ENCODE peak calls at places on chromosomes 1 and 21, in seven cellular contexts. One of them, this sample, is unnamed.

GRCh38 chr1:230169454-230170152 is 102.6 kb downstream of the GALNT2 start:
- DNase-seq in cardiac muscle cell: no peak
- DNase-seq in A549: no peak
- DNase-seq in astrocyte: no peak
- DNase-seq in aorta: no peak
- DNase-seq in body of pancreas: no peak
- DNase-seq in upper lobe of right lung: no peak
- DNase-seq in this sample: no peak

GRCh38 chr1:39391741-39392679 is 99.4 kb upstream of the BMP8A start:
- DNase-seq in A549: peak; percentile 74
- DNase-seq in cardiac muscle cell: peak; percentile 52
- DNase-seq in astrocyte: peak; percentile 91
- DNase-seq in body of pancreas: no peak
- DNase-seq in aorta: no peak
- DNase-seq in upper lobe of right lung: no peak
- DNase-seq in this sample: no peak

GRCh38 chr1:239884776-239885175 is 206.9 kb upstream of the FMN2 start:
- DNase-seq in cardiac muscle cell: no peak
- DNase-seq in upper lobe of right lung: no peak
- DNase-seq in body of pancreas: no peak
- DNase-seq in aorta: no peak
- DNase-seq in A549: no peak
- DNase-seq in astrocyte: peak; percentile 23
- DNase-seq in this sample: no peak

GRCh38 chr1:3342960-3343359 is 111.5 kb upstream of the ARHGEF16 start:
- DNase-seq in upper lobe of right lung: no peak
- DNase-seq in body of pancreas: no peak
- DNase-seq in cardiac muscle cell: no peak
- DNase-seq in aorta: no peak
- DNase-seq in A549: no peak
- DNase-seq in astrocyte: no peak
- DNase-seq in this sample: no peak

GRCh38 chr1:21734526-21734925 is 48.4 kb downstream of the USP48 start:
- DNase-seq in A549: no peak
- DNase-seq in cardiac muscle cell: no peak
- DNase-seq in aorta: no peak
- DNase-seq in astrocyte: no peak
- DNase-seq in body of pancreas: no peak
- DNase-seq in upper lobe of right lung: no peak
- DNase-seq in this sample: no peak

GRCh38 chr21:41302976-41303375 is 13.6 kb upstream of the FAM3B start:
- DNase-seq in upper lobe of right lung: no peak
- DNase-seq in aorta: no peak
- DNase-seq in body of pancreas: no peak
- DNase-seq in cardiac muscle cell: no peak
- DNase-seq in astrocyte: no peak
- DNase-seq in A549: no peak
- DNase-seq in this sample: no peak

GRCh38 chr1:25641931-25642611 is 25.5 kb downstream of the MAN1C1 start:
- DNase-seq in upper lobe of right lung: no peak
- DNase-seq in body of pancreas: no peak
- DNase-seq in aorta: no peak
- DNase-seq in cardiac muscle cell: no peak
- DNase-seq in astrocyte: peak; percentile 47
- DNase-seq in A549: no peak
- DNase-seq in this sample: no peak

GRCh38 chr1:160397651-160398050 is 2.7 kb upstream of the VANGL2 start:
- DNase-seq in astrocyte: no peak
- DNase-seq in A549: no peak
- DNase-seq in upper lobe of right lung: no peak
- DNase-seq in body of pancreas: no peak
- DNase-seq in cardiac muscle cell: no peak
- DNase-seq in aorta: no peak
- DNase-seq in this sample: no peak

GRCh38 chr1:92728687-92729086 is 56.2 kb downstream of the EVI5 start:
- DNase-seq in astrocyte: no peak
- DNase-seq in aorta: no peak
- DNase-seq in cardiac muscle cell: no peak
- DNase-seq in upper lobe of right lung: no peak
- DNase-seq in body of pancreas: no peak
- DNase-seq in A549: no peak
- DNase-seq in this sample: no peak

GRCh38 chr1:157585984-157586383 is 11.9 kb downstream of the FCRL4 start:
- DNase-seq in upper lobe of right lung: no peak
- DNase-seq in A549: no peak
- DNase-seq in cardiac muscle cell: peak; percentile 61
- DNase-seq in body of pancreas: no peak
- DNase-seq in astrocyte: no peak
- DNase-seq in aorta: no peak
- DNase-seq in this sample: no peak

GRCh38 chr1:93807301-93807930 is 71.6 kb downstream of the DNTTIP2 start:
- DNase-seq in astrocyte: peak; percentile 70
- DNase-seq in cardiac muscle cell: no peak
- DNase-seq in aorta: no peak
- DNase-seq in body of pancreas: no peak
- DNase-seq in A549: no peak
- DNase-seq in upper lobe of right lung: no peak
- DNase-seq in this sample: no peak

GRCh38 chr1:200903793-200904192 is 9.1 kb downstream of the INAVA start:
- DNase-seq in aorta: peak; percentile 26
- DNase-seq in cardiac muscle cell: no peak
- DNase-seq in body of pancreas: no peak
- DNase-seq in astrocyte: no peak
- DNase-seq in upper lobe of right lung: no peak
- DNase-seq in A549: no peak
- DNase-seq in this sample: no peak

GRCh38 chr1:221772107-221772506 is 30.2 kb upstream of the DUSP10 start:
- DNase-seq in A549: no peak
- DNase-seq in astrocyte: no peak
- DNase-seq in body of pancreas: no peak
- DNase-seq in aorta: no peak
- DNase-seq in upper lobe of right lung: no peak
- DNase-seq in cardiac muscle cell: no peak
- DNase-seq in this sample: no peak

GRCh38 chr1:155124503-155125463 is 2.9 kb upstream of the EFNA1 start:
- DNase-seq in astrocyte: peak; percentile 13
- DNase-seq in cardiac muscle cell: no peak
- DNase-seq in aorta: no peak
- DNase-seq in A549: no peak
- DNase-seq in body of pancreas: no peak
- DNase-seq in upper lobe of right lung: peak; percentile 70
- DNase-seq in this sample: no peak

GRCh38 chr1:59288046-59288445 is 8.8 kb upstream of the FGGY start:
- DNase-seq in astrocyte: no peak
- DNase-seq in A549: no peak
- DNase-seq in upper lobe of right lung: no peak
- DNase-seq in cardiac muscle cell: no peak
- DNase-seq in aorta: no peak
- DNase-seq in body of pancreas: no peak
- DNase-seq in this sample: no peak

GRCh38 chr21:43944757-43945156 is 67.4 kb upstream of the TRAPPC10 start:
- DNase-seq in upper lobe of right lung: peak; percentile 61
- DNase-seq in cardiac muscle cell: no peak
- DNase-seq in aorta: no peak
- DNase-seq in body of pancreas: no peak
- DNase-seq in astrocyte: no peak
- DNase-seq in A549: no peak
- DNase-seq in this sample: no peak

GRCh38 chr1:107529511-107530149 is 388.8 kb downstream of the NTNG1 start:
- DNase-seq in A549: peak; percentile 28
- DNase-seq in upper lobe of right lung: no peak
- DNase-seq in body of pancreas: no peak
- DNase-seq in aorta: no peak
- DNase-seq in cardiac muscle cell: peak; percentile 59
- DNase-seq in astrocyte: peak; percentile 36
- DNase-seq in this sample: no peak

GRCh38 chr1:107862064-107862463 is 102.9 kb downstream of the VAV3 start:
- DNase-seq in astrocyte: no peak
- DNase-seq in A549: no peak
- DNase-seq in aorta: no peak
- DNase-seq in body of pancreas: no peak
- DNase-seq in cardiac muscle cell: no peak
- DNase-seq in upper lobe of right lung: no peak
- DNase-seq in this sample: no peak

GRCh38 chr1:27574001-27574781 is 29.8 kb downstream of the AHDC1 start:
- DNase-seq in upper lobe of right lung: no peak
- DNase-seq in A549: no peak
- DNase-seq in body of pancreas: no peak
- DNase-seq in astrocyte: no peak
- DNase-seq in aorta: no peak
- DNase-seq in cardiac muscle cell: no peak
- DNase-seq in this sample: no peak
- H3K4me3 ChIP-seq in upper lobe of right lung: peak overlapping the region; percentile 50
- H3K4me3 ChIP-seq in A549: peak overlapping the region; percentile 75
- H3K4me3 ChIP-seq in body of pancreas: no peak overlapping the region
- H3K4me3 ChIP-seq in astrocyte: no peak overlapping the region
- H3K4me3 ChIP-seq in aorta: no peak overlapping the region
- H3K4me3 ChIP-seq in cardiac muscle cell: peak overlapping the region; percentile 28
- H3K4me3 ChIP-seq in this sample: no peak overlapping the region

DNA sequence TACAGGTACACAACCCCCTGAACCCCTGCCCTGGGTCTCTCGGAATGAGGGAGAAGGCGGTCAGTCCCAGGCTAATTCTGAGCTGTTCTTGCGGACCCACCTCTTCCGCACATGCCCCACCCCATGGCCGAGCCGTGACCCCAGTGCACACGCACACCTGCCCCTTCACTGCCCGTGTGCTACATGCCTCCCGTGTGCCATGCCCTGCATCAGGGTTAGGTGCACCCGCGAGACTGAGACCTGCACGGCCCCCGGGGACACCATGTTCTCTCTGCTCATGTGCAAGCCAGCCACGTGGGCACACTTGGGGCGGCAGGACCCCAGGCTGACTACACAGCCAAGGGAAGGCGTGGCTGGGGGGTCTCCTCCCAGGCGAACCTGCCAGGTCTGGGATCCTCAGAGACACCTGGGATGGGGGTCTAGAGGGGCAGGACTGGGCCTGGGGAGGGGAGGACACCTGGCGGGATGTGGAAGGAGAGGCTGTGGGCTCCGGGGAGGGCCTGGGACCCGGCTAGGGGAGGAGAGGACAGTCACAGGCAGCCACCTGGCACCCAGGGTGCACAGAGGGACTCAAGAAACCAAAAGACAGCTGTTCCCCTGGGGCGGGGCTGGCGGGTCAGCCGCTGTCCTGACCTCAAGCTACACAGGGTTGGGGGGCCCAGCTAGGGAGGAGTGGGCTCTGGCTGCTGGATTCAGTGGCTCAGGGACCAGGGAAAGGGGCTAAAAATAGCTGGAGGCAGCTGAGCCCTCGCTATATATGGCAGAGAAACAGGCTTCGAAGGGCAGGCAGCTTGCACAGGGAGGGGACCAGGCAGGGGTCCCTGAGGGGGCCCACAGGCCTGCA is 133.4 kb downstream of the CASZ1 start:
- DNase-seq in aorta: no peak
- DNase-seq in A549: no peak
- DNase-seq in upper lobe of right lung: no peak
- DNase-seq in astrocyte: no peak
- DNase-seq in cardiac muscle cell: no peak
- DNase-seq in body of pancreas: no peak
- DNase-seq in this sample: no peak
- H3K27ac ChIP-seq in aorta: peak overlapping the region; percentile 42
- H3K27ac ChIP-seq in A549: no peak overlapping the region
- H3K27ac ChIP-seq in upper lobe of right lung: peak overlapping the region; percentile 72
- H3K27ac ChIP-seq in astrocyte: no peak overlapping the region
- H3K27ac ChIP-seq in cardiac muscle cell: peak overlapping the region; percentile 94
- H3K27ac ChIP-seq in body of pancreas: peak overlapping the region; percentile 57
- H3K27ac ChIP-seq in this sample: peak overlapping the region; percentile 97

DNA sequence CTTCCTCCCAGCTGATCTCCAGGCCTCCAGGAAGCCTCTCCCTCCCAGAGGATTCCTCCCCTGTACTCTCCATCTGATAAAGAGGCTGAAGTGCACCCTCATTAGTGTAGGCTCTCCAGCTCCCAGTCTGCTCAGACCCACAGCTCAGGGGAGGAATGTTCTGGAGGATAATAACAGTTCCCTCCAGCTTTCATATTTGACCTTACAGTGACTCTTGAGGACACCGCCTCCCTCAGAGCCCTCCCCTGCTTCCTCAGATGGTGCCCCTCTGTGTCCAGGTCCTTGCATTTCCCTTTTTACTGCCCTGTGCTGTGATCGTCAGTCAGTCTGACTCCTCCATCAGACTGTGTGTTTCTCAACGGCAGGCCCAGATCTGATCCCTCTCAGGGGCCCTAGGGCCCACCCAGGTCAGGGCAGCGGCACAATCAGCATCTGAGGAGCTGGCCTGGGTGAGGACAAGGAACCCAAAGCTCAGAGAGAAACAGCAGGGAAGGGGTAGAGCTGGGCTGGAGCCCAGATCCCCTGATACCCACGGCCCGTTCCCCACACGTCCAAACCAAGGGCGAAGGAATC is 1.1 kb upstream of the SHISAL2A start:
- DNase-seq in body of pancreas: no peak
- DNase-seq in A549: no peak
- DNase-seq in astrocyte: no peak
- DNase-seq in upper lobe of right lung: no peak
- DNase-seq in aorta: no peak
- DNase-seq in cardiac muscle cell: peak; percentile 17
- DNase-seq in this sample: no peak
- H3K4me3 ChIP-seq in body of pancreas: no peak overlapping the region
- H3K4me3 ChIP-seq in A549: no peak overlapping the region
- H3K4me3 ChIP-seq in astrocyte: no peak overlapping the region
- H3K4me3 ChIP-seq in upper lobe of right lung: no peak overlapping the region
- H3K4me3 ChIP-seq in aorta: no peak overlapping the region
- H3K4me3 ChIP-seq in cardiac muscle cell: no peak overlapping the region
- H3K4me3 ChIP-seq in this sample: no peak overlapping the region

GRCh38 chr1:99672022-99672421 is 26.1 kb downstream of the PALMD start:
- DNase-seq in astrocyte: no peak
- DNase-seq in upper lobe of right lung: no peak
- DNase-seq in body of pancreas: no peak
- DNase-seq in cardiac muscle cell: no peak
- DNase-seq in aorta: no peak
- DNase-seq in A549: no peak
- DNase-seq in this sample: no peak

GRCh38 chr1:99674115-99674514 is 28.2 kb downstream of the PALMD start:
- DNase-seq in A549: no peak
- DNase-seq in body of pancreas: no peak
- DNase-seq in cardiac muscle cell: no peak
- DNase-seq in aorta: no peak
- DNase-seq in upper lobe of right lung: no peak
- DNase-seq in astrocyte: no peak
- DNase-seq in this sample: no peak

GRCh38 chr1:99674665-99675064 is 28.8 kb downstream of the PALMD start:
- DNase-seq in astrocyte: no peak
- DNase-seq in cardiac muscle cell: no peak
- DNase-seq in upper lobe of right lung: no peak
- DNase-seq in A549: no peak
- DNase-seq in body of pancreas: no peak
- DNase-seq in aorta: no peak
- DNase-seq in this sample: no peak

GRCh38 chr1:99672500-99673213 is 26.7 kb downstream of the PALMD start:
- DNase-seq in A549: no peak
- DNase-seq in astrocyte: no peak
- DNase-seq in body of pancreas: no peak
- DNase-seq in upper lobe of right lung: no peak
- DNase-seq in aorta: no peak
- DNase-seq in cardiac muscle cell: no peak
- DNase-seq in this sample: no peak

DNA sequence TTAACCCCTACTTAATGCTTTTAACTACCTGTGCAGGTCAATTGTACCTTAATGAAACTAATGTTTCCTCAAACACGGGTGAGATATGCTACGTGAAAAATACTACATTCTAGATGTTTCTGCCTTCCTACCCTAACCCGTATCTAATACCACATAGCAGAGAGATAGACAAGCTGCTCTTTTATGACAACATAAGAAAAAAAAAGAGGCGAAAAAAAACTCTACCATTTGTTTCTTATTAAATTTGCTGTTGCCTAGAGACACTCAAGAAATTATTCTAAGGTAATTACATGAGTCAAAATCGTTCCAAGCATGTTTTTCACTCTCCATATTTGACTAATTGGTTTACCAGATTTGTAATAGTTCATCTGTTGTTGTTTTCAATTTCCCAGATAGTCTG is 27.4 kb downstream of the PALMD start:
- DNase-seq in cardiac muscle cell: no peak
- DNase-seq in aorta: no peak
- DNase-seq in astrocyte: no peak
- DNase-seq in body of pancreas: no peak
- DNase-seq in A549: no peak
- DNase-seq in upper lobe of right lung: no peak
- DNase-seq in this sample: no peak
- H3K27ac ChIP-seq in cardiac muscle cell: no peak overlapping the region
- H3K27ac ChIP-seq in aorta: no peak overlapping the region
- H3K27ac ChIP-seq in astrocyte: no peak overlapping the region
- H3K27ac ChIP-seq in body of pancreas: no peak overlapping the region
- H3K27ac ChIP-seq in A549: no peak overlapping the region
- H3K27ac ChIP-seq in upper lobe of right lung: no peak overlapping the region
- H3K27ac ChIP-seq in this sample: no peak overlapping the region